ENCODE peak calls at places on chromosomes 13 and 19, in six cellular contexts. X is epithelial cell of proximal tubule; N is brain microvascular endothelial cell; H is AG09309; O is endothelial cell; K is naive thymus-derived CD8-positive, alpha-beta T cell. S is an unnamed sample.

GRCh38 chr19:18093439-18094161 is 4.0 kb upstream of the MAST3 start:
- DNase-seq in X (no peak), N (peak; percentile 18), H (no peak), O (no peak), K (no peak), S (peak; percentile 73)

GRCh38 chr13:97266734-97267417 is 44.7 kb downstream of the MBNL2 start:
- DNase-seq in X (no peak), N (peak; percentile 57), H (no peak), O (no peak), K (no peak), S (no peak)

GRCh38 chr13:99642006-99642405 is 140.7 kb downstream of the TM9SF2 start:
- DNase-seq in X (no peak), N (no peak), H (no peak), O (no peak), K (no peak), S (no peak)

GRCh38 chr19:48386981-48387380 is 4.4 kb downstream of the KDELR1 start:
- DNase-seq in X (no peak), N (no peak), H (no peak), O (no peak), K (no peak), S (no peak)

GRCh38 chr19:43532571-43532961 is 422 bp upstream of the ZNF575 start:
- DNase-seq in X (no peak), N (no peak), H (no peak), O (peak; percentile 22), K (no peak), S (no peak)

GRCh38 chr19:50300051-50300450 is 29.1 kb downstream of the KCNC3 start:
- DNase-seq in X (no peak), N (peak; percentile 12), H (no peak), O (no peak), K (peak; percentile 34), S (no peak)

GRCh38 chr13:20658451-20658850 is 45.0 kb upstream of the IL17D start:
- DNase-seq in X (no peak), N (no peak), H (no peak), O (no peak), K (no peak), S (no peak)

GRCh38 chr19:6970478-6970877 is 50.8 kb downstream of the MBD3L2B start:
- DNase-seq in X (no peak), N (no peak), H (no peak), O (no peak), K (no peak), S (peak; percentile 23)

S was measured in HAP-1.